ENCODE peak calls at places on chromosomes 4 and X, in eight cellular contexts. B is endodermal cell, S is GM23338, X is vagina, Q is suprapubic skin, Z is BJ, I is tibial artery, O is lower leg skin. D is an unnamed sample.

GRCh38 chrX:23803931-23804381 is 21.0 kb downstream of the SAT1 start:
- DNase-seq in B (no peak), S (no peak), X (no peak), Q (peak; percentile 66), Z (no peak), I (peak; percentile 68), O (no peak), D (peak; percentile 69)

GRCh38 chr4:168421671-168422070 is 58.6 kb downstream of the DDX60L start:
- DNase-seq in B (no peak), S (no peak), X (no peak), Q (no peak), Z (no peak), I (no peak), O (no peak), D (no peak)

GRCh38 chrX:9785944-9786741 is at the start of gene SHROOM2:
- DNase-seq in B (peak; percentile 73), S (peak; percentile 52), X (no peak), Q (no peak), Z (no peak), I (no peak), O (no peak), D (no peak)

GRCh38 chr4:180091710-180092109 is 2151.5 kb upstream of the TENM3 start:
- DNase-seq in B (no peak), S (no peak), X (no peak), Q (no peak), Z (no peak), I (no peak), O (no peak), D (no peak)

GRCh38 chr4:176885224-176885623 is 92.5 kb upstream of the VEGFC start:
- DNase-seq in B (no peak), S (no peak), X (no peak), Q (no peak), Z (no peak), I (no peak), O (no peak), D (no peak)

GRCh38 chr4:139458999-139459398 is 5.1 kb downstream of the RAB33B start:
- DNase-seq in B (peak; percentile 62), S (no peak), X (no peak), Q (no peak), Z (no peak), I (no peak), O (no peak), D (no peak)

GRCh38 chrX:136055651-136056221 is 70.5 kb downstream of the SLC9A6 start:
- DNase-seq in B (no peak), S (no peak), X (peak; percentile 94), Q (no peak), Z (peak; percentile 90), I (peak; percentile 81), O (peak; percentile 83), D (no peak)

GRCh38 chr4:101211146-101211553 is 136.2 kb downstream of the PPP3CA start:
- DNase-seq in B (no peak), S (peak; percentile 22), X (no peak), Q (no peak), Z (peak; percentile 8), I (no peak), O (no peak), D (no peak)

GRCh38 chrX:13376857-13377441 is 57.1 kb upstream of the ATXN3L start:
- DNase-seq in B (no peak), S (no peak), X (no peak), Q (no peak), Z (peak; percentile 91), I (no peak), O (peak; percentile 72), D (no peak)

GRCh38 chr4:94453534-94453963 is 1.8 kb downstream of the PDLIM5 start:
- DNase-seq in B (no peak), S (no peak), X (no peak), Q (no peak), Z (no peak), I (no peak), O (no peak), D (no peak)

GRCh38 chrX:154607370-154607769 is 11.7 kb downstream of the CTAG1B start:
- DNase-seq in B (no peak), S (no peak), X (no peak), Q (no peak), Z (no peak), I (no peak), O (peak; percentile 61), D (no peak)

GRCh38 chrX:45751156-45751555 is 550.5 kb upstream of the DIPK2B start:
- DNase-seq in B (no peak), S (no peak), X (no peak), Q (no peak), Z (no peak), I (no peak), O (no peak), D (no peak)

GRCh38 chr4:12186526-12186925 is 757.8 kb upstream of the HS3ST1 start:
- DNase-seq in B (no peak), S (no peak), X (no peak), Q (no peak), Z (no peak), I (no peak), O (no peak), D (no peak)

GRCh38 chrX:145292208-145292607 is 44.9 kb downstream of the SPANXN1 start:
- DNase-seq in B (no peak), S (no peak), X (no peak), Q (no peak), Z (no peak), I (no peak), O (no peak), D (no peak)

GRCh38 chr4:147480891-147481576 is at the start of gene EDNRA:
- DNase-seq in B (peak; percentile 84), S (peak; percentile 69), X (no peak), Q (no peak), Z (no peak), I (peak; percentile 73), O (no peak), D (no peak)

DNA sequence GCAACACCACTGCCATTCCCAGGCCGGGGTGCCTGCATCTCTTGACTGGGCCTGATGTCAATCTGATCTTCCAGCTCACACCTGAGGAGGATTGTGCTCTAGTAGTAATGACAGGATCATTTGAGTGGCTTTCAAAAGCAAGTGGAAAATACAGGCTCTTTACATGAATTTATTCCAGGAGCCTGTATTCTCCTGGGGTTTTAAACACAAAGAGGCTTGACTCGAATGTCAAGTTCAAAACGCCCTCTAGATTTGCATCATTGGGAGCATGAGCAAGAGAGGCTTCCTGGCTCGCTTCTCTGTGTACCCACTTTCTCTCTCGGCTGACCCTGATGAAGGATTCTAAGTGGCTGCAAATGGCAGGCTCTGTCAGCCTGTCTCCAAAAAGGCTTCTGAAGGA is 199.5 kb upstream of the PUDP start:
- DNase-seq in B (no peak), S (no peak), X (no peak), Q (no peak), Z (no peak), I (no peak), O (no peak), D (no peak)
- H3K4me3 ChIP-seq in B (no peak overlapping the region), S (no peak overlapping the region), X (no peak overlapping the region), Q (no peak overlapping the region), Z (no peak overlapping the region), I (no peak overlapping the region), O (no peak overlapping the region), D (no peak overlapping the region)

GRCh38 chr4:121824950-121825349 is 1.3 kb upstream of the CCNA2 start:
- DNase-seq in B (no peak), S (no peak), X (no peak), Q (no peak), Z (no peak), I (no peak), O (no peak), D (no peak)

GRCh38 chr4:121822796-121823504 is 733 bp downstream of the CCNA2 start:
- DNase-seq in B (peak; percentile 74), S (peak; percentile 40), X (no peak), Q (peak; percentile 69), Z (no peak), I (peak; percentile 65), O (no peak), D (no peak)

GRCh38 chr4:121824171-121824527 is 466 bp upstream of the CCNA2 start:
- DNase-seq in B (no peak), S (no peak), X (no peak), Q (no peak), Z (no peak), I (no peak), O (no peak), D (no peak)

GRCh38 chr4:121822047-121822446 is 1.6 kb downstream of the CCNA2 start:
- DNase-seq in B (no peak), S (no peak), X (no peak), Q (no peak), Z (no peak), I (no peak), O (no peak), D (no peak)

DNA sequence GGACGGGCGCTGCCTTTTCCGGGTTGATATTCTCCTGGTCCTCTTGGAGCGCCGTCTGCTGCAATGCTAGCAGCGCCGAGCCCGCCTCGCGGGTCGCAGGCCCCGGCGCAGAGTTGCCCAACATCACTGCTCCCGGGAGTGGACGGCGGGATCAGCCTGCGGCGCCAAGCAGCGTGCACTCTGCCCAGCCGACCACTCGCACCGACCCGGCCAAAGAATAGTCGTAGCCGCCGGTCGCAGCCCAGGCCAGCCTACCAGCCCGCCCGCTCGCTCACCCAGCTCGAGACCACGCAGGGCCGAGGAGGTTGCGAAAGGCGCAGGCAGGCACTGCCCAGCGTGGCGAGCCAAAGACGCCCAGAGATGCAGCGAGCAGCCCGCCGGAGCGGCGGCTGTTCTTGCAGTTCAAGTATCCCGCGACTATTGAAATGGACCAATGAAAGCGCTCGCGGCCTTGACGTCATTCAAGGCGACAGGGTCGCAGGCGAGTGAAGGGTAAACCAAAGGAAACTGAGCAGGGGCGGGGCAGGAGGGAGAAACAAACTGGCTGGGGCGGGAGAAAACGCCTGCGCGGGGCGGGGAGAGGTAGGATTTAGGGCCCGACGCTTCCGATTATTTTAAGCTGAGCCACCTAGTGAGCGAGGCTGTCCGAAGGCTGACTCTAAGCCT is at the start of gene CCNA2:
- DNase-seq in B (peak; percentile 99), S (peak; percentile 99), X (peak; percentile 98), Q (peak; percentile 97), Z (peak; percentile 69), I (peak; percentile 98), O (peak; percentile 99), D (peak; percentile 66)
- TF ChIP-seq CTCF in B (no peak), S (no peak), X (no peak), Q (no peak), Z (peak; percentile 13), I (no peak), O (no peak), D (no peak)

DNA sequence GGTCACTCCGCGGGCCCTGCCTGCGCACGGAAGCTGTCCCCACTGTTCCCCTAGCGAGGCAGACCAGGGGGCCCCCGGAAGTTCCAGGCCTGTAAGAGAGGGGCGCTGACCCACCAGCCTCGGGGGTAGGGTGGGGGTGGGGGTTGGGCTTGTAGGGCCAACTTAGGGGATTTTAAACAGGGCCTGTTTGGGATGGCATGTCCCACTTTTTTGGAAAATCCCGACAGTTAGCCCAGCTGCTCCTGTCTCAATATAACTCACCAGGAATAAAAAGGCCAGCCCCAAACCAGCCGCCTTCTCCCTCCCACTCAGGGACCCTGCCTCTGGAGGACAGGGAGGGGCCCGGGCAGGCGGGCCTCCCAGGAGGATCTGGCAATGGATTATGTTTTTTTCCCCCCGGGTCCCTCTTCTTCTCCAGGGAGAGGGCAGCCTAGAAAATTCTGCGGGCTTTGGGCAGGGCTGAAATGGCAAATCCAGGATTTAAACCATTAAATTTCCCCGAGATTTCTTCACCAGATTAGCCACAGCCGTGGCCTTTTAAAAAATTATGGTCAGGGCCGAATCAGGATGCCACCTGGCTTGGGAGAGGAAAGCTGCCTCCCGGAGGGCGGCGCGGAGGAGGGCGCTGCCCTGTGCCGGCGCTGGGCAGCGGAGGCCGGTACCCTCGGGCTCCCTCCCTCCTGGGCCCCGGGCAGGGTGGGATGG is 959 bp downstream of the PPP2R2C start:
- DNase-seq in B (no peak), S (peak; percentile 26), X (peak; percentile 70), Q (no peak), Z (no peak), I (peak; percentile 53), O (peak; percentile 70), D (no peak)
- H3K4me3 ChIP-seq in B (peak overlapping the region; percentile 61), S (peak overlapping the region; percentile 67), X (peak overlapping the region; percentile 65), Q (peak overlapping the region; percentile 59), Z (no peak overlapping the region), I (peak overlapping the region; percentile 58), O (peak overlapping the region; percentile 18), D (peak overlapping the region; percentile 40)

GRCh38 chr4:155403886-155404285 is 27.1 kb upstream of the MAP9 start:
- DNase-seq in B (no peak), S (peak; percentile 56), X (no peak), Q (no peak), Z (no peak), I (no peak), O (no peak), D (no peak)
- TF ChIP-seq CTCF in B (peak; percentile 65), S (peak; percentile 60), X (peak; percentile 28), Q (no peak), Z (peak; percentile 21), I (peak; percentile 43), O (no peak), D (peak; percentile 52)